ENCODE peak calls at places on chromosomes 7 and 10, in four cellular contexts. O, H, X and I are unnamed samples.

GRCh38 chr7:6271091-6271658 is 1.2 kb downstream of the CYTH3 start:
- DNase-seq in X (peak), O (peak), H (peak), I (peak)

GRCh38 chr10:122181055-122181732 is 89.9 kb upstream of the BTBD16 start:
- DNase-seq in O (no peak), H (peak), X (no peak), I (no peak)

GRCh38 chr10:11162828-11163599 is 145.3 kb downstream of the CELF2 start:
- DNase-seq in H (no peak), X (no peak), O (no peak), I (no peak)

GRCh38 chr7:4610768-4611467 is 71.2 kb upstream of the FOXK1 start:
- DNase-seq in X (peak), O (peak), H (peak), I (no peak)

GRCh38 chr7:26038201-26038990 is 113.6 kb upstream of the NFE2L3 start:
- DNase-seq in H (no peak), O (no peak), X (no peak), I (no peak)

GRCh38 chr10:32104181-32104580 is 48.0 kb upstream of the KIF5B start:
- DNase-seq in H (peak), O (no peak), X (no peak), I (no peak)

GRCh38 chr10:33706191-33706590 is 371.7 kb upstream of the NRP1 start:
- DNase-seq in H (peak), O (peak), X (no peak), I (no peak)

GRCh38 chr10:106515206-106515790 is 649.2 kb downstream of the SORCS1 start:
- DNase-seq in O (no peak), H (peak), X (no peak), I (no peak)

GRCh38 chr7:31105256-31105950 is 53.3 kb downstream of the ADCYAP1R1 start:
- DNase-seq in X (no peak), O (no peak), H (no peak), I (peak)

GRCh38 chr7:140696024-140696678 is 357 bp upstream of the NDUFB2 start:
- DNase-seq in O (peak), X (peak), H (peak), I (peak)

GRCh38 chr7:140697447-140698143 is 1.1 kb downstream of the NDUFB2 start:
- DNase-seq in O (no peak), X (no peak), H (peak), I (no peak)

GRCh38 chr7:140696679-140697446 is at the start of gene NDUFB2:
- DNase-seq in O (no peak), H (peak), X (peak), I (peak)

GRCh38 chr7:140694592-140694991 is 1.9 kb upstream of the NDUFB2 start:
- DNase-seq in X (no peak), O (no peak), H (no peak), I (no peak)

DNA sequence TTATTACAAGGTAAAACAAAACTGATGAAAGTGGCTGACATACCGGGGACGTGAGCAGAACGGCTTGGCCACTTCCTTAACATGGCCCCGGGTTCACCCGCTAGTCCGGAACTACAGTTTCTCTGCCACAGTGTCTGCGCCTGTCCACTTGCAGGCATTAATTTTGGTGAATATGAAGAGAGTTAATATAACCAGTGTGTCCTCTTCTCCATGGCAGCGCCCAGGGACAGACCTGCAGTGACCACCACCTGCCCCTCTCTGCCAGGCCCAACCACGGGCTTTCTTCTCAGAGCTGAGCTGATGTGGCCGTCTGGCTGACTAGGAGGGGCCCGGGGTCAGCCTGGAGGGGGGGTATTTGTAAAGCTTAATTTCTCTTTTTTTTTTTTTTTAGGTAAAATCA is 1.1 kb upstream of the NDUFB2 start:
- DNase-seq in O (no peak), X (no peak), H (no peak), I (peak)
- H3K27ac ChIP-seq in O (no peak), X (no peak), H (no peak), I (peak)

DNA sequence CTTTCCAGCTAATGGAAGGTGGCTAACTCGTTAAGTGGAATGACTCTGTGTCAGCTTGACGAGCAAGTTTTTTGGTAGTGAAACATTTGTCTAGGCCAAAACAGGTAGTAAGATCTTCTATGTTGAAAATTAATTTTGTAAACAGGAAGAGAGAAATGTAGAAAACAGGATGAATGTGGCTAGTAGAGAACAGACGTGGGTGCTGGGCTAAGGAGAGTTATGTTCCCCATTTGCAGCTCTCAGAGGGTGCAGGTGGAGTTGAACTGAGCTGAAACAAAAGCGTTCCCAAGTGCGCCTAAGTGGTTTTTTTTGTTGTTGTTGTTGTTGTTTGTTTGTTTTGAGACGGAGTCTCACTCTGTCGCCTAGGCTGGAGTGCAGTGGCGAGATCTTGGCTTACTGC is 59.5 kb upstream of the SRPK2 start:
- DNase-seq in X (no peak), O (no peak), H (no peak), I (no peak)
- H3K4me3 ChIP-seq in X (no peak), O (no peak), H (no peak), I (no peak)

DNA sequence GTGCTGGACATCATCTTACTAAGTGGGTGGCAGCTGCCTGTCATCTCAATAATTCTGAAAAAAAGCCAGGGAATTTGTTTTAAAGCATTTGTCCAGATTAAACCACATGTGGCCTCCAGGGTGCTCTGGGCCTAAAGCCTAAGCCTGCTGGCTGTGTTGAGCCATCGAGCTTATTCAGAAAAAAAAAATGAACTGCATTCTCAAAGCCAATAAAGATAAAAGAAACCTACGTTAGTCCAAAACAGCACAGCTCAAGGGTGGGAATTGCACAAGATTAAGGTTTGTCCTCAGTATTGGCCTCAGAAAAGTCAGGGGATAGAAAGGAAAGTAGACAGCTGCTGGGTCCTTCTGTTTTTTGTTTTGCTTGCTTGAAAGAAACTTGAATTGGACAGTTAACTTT is 22.6 kb upstream of the PRTFDC1 start:
- DNase-seq in H (peak), O (peak), X (no peak), I (no peak)
- TF ChIP-seq CTCF in H (peak), O (peak), X (no peak), I (no peak)

DNA sequence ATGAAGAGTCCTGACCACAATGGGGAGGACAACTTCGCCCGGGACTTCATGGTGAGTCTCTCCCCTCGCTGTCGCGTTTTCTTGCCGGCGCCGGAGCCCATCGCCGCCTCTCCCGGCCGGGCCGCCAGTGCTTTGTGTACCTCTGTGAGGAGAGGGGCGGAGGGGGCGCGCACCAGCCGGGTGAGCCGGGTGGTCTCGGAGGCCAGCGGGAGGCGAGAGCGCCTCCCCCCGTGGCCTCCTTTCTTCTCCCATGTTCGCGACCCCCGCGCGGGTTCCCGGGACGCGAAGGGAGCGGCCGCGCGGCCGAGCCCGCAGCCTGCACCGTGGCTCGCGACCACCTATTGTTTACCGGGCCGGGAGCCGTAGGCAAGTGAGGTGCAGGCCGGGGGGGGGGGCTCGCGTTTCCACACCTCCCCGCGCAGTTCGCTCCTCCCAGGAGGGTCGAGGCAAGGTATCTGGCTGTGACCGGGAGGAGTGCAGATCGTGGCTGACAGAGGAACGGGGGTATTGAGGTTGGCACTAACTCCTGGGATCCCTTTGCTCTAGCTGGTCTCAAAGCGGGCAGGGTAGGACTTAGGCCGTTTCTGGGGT is 595 bp downstream of the PTPN12 start:
- DNase-seq in X (peak), O (peak), H (peak), I (no peak)
- H3K27ac ChIP-seq in X (peak), O (peak), H (peak), I (peak)

GRCh38 chr7:131234719-131235488 is 92.8 kb upstream of the MKLN1 start:
- DNase-seq in X (no peak), H (peak), O (no peak), I (no peak)
- H3K4me3 ChIP-seq in X (no peak), H (no peak), O (no peak), I (peak)

DNA sequence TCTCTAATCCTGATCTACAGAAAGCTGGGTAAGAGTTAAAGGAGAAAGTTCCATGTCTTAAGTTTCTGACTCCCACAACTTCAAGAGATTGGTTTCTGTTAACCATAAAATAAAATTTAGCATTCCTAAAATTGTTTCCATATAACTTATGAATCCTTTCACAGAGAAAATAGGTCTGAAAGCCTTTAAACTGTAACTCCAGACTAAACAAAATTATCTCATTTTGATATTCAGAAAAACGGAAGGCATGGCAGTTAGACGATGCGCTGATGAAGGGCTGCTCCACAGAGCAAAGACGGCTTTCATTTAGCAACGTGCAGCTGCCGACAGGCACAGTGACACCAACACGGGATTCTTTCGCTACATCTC is 133.3 kb downstream of the SLC25A13 start:
- DNase-seq in H (peak), X (no peak), O (no peak), I (no peak)
- TF ChIP-seq CTCF in H (no peak), X (no peak), O (no peak), I (no peak)